ENCODE peak calls at places on chromosome 15, in four cellular contexts. C is K562, S is SK-N-SH, I is GM12878. Z is an unnamed sample.
A peak's percentile ranks its signal among the peaks of the same experiment; 100 is the strongest.

GRCh38 chr15:31328425-31328998 is 1.9 kb downstream of the KLF13 start:
- DNase-seq in C (peak; percentile 54), S (peak; percentile 72), I (no peak), Z (peak; percentile 39)

GRCh38 chr15:90552929-90553211 is 23.1 kb downstream of the CRTC3 start:
- DNase-seq in C (no peak), S (no peak), I (no peak), Z (no peak)

GRCh38 chr15:98776607-98777281 is 128.4 kb downstream of the IGF1R start:
- DNase-seq in C (peak; percentile 52), S (no peak), I (peak; percentile 67), Z (no peak)

GRCh38 chr15:77696006-77696631 is 63.4 kb upstream of the LINGO1 start:
- DNase-seq in C (no peak), S (peak; percentile 65), I (no peak), Z (no peak)

GRCh38 chr15:79394231-79394630 is 37.9 kb upstream of the MINAR1 start:
- DNase-seq in C (no peak), S (no peak), I (no peak), Z (no peak)

GRCh38 chr15:25848769-25849430 is 14.2 kb downstream of the ATP10A start:
- DNase-seq in C (no peak), S (peak; percentile 56), I (no peak), Z (peak; percentile 14)

GRCh38 chr15:38242055-38242454 is 10.6 kb upstream of the SPRED1 start:
- DNase-seq in C (no peak), S (no peak), I (peak; percentile 32), Z (no peak)

GRCh38 chr15:100536733-100537132 is 8.0 kb upstream of the CERS3 start:
- DNase-seq in C (no peak), S (no peak), I (no peak), Z (no peak)

GRCh38 chr15:45891766-45892165 is 256.9 kb downstream of the SQOR start:
- DNase-seq in C (no peak), S (no peak), I (no peak), Z (no peak)

GRCh38 chr15:52496776-52497470 is 31.8 kb downstream of the MYO5A start:
- DNase-seq in C (no peak), S (no peak), I (no peak), Z (no peak)

GRCh38 chr15:58463815-58464697 is 32.3 kb downstream of the LIPC start:
- DNase-seq in C (no peak), S (no peak), I (no peak), Z (no peak)
- TF ChIP-seq USF1 in C (no peak), S (no peak), I (no peak), Z (no peak)

DNA sequence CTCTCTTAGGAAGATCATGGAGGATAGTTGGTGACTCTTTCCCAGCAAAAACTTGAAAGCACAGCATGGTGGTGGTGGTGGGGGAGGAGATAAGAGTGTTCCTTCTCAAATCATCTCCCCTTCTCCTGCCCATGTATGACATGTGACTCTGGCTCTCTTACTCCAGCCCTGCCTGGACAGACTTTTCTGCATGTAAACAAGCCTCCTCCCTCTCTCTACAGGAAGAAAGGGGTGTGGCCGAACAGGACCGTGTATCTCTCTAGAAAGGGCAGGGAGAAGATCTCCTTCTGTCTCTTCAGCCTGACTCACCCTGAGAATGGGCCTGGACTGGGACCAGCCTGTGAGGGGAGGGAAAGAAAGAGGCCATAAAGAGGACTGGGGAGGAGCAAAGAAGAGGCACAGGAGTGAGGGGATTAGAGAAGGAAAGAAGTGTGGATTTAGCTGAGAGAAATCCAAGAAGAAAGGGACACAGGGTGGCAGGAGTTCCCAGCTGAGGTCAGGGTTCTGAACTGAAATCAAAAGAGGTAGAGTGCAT is 1.5 kb downstream of the CELF6 start:
- DNase-seq in C (no peak), S (no peak), I (no peak), Z (no peak)
- TF ChIP-seq USF1 in C (no peak), S (no peak), I (no peak), Z (no peak)

DNA sequence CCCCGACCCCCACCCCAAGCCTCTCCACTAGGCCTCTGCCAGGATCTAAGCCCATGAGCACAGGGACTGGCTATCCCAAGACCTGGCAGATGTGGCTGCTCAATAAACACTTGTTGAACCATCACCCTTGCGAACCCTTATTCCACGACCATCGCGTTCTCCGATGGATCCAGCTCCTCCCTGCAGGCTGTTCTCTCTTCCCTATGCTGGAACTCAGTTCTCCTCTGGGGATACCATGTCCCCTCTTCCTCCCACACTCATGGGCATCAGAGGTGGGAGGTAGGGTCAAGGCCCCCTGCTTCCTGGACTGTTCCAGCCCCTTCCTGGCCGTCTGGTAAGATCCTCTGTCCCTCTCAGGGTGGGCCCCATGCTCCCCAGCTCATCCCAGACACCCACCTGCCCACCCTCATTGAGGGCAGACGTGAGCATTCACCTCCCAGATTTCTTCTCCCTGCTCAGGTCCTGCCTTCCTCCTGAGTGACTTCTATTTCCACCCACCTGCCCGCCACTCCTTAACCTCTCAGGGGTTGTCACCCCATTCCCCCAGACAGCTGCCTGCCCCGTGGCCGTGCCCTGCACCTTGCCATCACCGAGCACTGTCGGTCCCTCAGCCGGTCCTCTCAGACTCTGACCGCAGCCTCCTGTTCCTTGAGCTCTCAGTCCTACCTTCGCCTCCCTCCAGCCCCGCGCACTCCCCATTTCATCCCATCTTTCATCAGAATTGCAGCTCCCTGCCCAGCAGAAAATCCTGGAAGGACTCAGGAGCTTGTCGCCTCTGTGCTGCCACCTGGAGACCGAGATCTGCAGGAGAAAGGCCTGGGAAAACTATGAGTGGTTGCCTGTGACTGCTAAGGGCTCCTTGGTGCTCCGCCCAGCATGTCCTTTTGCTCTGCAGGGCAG is 42.0 kb downstream of the PML start:
- DNase-seq in C (peak; percentile 34), S (peak; percentile 76), I (no peak), Z (peak; percentile 86)
- TF ChIP-seq USF1 in C (no peak), S (no peak), I (no peak), Z (no peak)

GRCh38 chr15:71195242-71195641 is 80.0 kb downstream of the THSD4 start:
- DNase-seq in C (peak; percentile 13), S (no peak), I (no peak), Z (no peak)
- TF ChIP-seq USF1 in C (no peak), S (no peak), I (no peak), Z (no peak)

DNA sequence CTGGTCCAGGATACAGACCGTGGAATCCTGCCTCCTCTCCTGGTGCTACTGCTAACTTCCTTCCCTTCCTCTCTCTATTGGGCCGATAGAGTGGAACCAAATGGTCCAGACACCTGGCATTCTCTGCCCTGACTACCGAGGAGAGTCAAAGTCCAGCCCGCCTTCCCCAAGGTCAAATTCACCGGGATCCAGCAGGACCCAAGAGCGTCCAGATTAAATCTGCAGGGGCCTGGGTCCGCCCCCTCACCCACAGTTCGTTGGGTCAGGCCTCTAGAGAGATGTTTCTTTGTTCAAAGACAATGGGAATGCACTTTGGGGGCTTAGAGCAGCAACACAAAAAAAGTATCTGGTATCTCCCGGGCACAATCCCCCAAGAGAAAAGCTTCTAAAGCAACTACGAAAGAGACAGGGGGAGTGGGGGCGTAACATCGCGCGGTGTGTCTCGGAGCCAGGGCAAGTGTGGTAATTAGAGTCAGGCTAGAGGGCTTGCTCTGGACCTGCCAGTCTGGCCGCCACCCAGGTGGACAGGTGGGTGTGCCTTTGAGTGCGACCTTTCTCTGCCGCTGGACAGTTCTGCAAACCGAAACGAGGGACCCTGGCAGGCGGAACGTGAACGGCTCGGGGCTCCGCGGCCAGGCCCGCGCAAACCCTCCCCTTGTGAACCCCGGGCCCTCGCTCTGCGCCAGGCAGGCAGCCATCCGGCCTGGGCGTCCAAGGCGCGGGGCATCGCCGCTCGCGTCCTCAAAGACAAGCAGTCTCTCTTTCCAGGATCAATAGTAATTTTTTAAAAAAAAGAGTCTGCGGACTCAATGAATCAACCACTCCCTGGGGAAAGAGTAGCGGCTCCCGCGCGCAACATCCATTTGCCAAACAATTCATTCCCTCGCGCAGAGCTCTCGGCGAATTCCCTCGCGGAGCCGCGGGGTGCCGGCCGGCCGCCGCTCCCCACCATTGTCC is 806 bp downstream of the KLHL25 start:
- DNase-seq in C (no peak), S (peak; percentile 73), I (no peak), Z (peak; percentile 35)
- TF ChIP-seq USF1 in C (no peak), S (no peak), I (no peak), Z (no peak)

DNA sequence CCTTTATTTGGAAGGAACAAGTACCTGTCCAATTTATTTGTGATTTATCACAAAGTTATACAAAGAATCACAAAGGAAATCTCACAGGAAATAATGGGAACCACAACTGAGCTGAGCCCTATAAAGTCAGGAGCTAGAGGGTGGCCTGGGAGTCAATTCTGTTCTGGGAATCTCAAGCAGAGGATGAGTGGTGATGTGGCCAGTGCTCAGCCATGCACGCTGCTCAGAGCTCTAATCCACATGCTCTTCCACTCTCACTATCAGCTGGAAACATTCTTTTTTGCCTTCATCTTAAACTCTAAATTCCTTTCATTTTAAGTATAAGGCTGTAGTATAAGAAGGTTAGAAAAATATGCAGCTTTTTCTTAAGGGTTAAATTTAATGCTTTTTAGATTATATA is 36.6 kb downstream of the UACA start:
- DNase-seq in C (no peak), S (no peak), I (no peak), Z (no peak)
- TF ChIP-seq USF1 in C (no peak), S (no peak), I (no peak), Z (no peak)

GRCh38 chr15:36908991-36909390 is 191.4 kb downstream of the MEIS2 start:
- DNase-seq in C (no peak), S (no peak), I (no peak), Z (no peak)

GRCh38 chr15:36903195-36903594 is 197.2 kb downstream of the MEIS2 start:
- DNase-seq in C (no peak), S (no peak), I (no peak), Z (no peak)

GRCh38 chr15:36907295-36907694 is 193.1 kb downstream of the MEIS2 start:
- DNase-seq in C (no peak), S (no peak), I (no peak), Z (no peak)

GRCh38 chr15:36903922-36904479 is 196.3 kb downstream of the MEIS2 start:
- DNase-seq in C (no peak), S (no peak), I (no peak), Z (no peak)

GRCh38 chr15:36905908-36906307 is 194.4 kb downstream of the MEIS2 start:
- DNase-seq in C (no peak), S (no peak), I (no peak), Z (no peak)
- TF ChIP-seq USF1 in C (no peak), S (no peak), I (no peak), Z (no peak)

GRCh38 chr15:48397841-48398240 is 66.6 kb downstream of the DUT start:
- DNase-seq in C (no peak), S (no peak), I (no peak), Z (no peak)

GRCh38 chr15:48396020-48396419 is 64.8 kb downstream of the DUT start:
- DNase-seq in C (no peak), S (no peak), I (no peak), Z (no peak)

GRCh38 chr15:48395532-48396011 is 64.3 kb downstream of the DUT start:
- DNase-seq in C (no peak), S (no peak), I (no peak), Z (no peak)

GRCh38 chr15:48402778-48403177 is 71.5 kb downstream of the DUT start:
- DNase-seq in C (no peak), S (peak; percentile 22), I (peak; percentile 66), Z (no peak)

GRCh38 chr15:48400086-48400485 is 68.9 kb downstream of the DUT start:
- DNase-seq in C (no peak), S (no peak), I (no peak), Z (no peak)
- TF ChIP-seq USF1 in C (no peak), S (no peak), I (no peak), Z (no peak)